ENCODE peak calls at places on chromosomes 1 and 21, in ten cellular contexts. One of them, this sample, is unnamed.

GRCh38 chr1:209398330-209398991 is 185.1 kb upstream of the CAMK1G start:
- DNase-seq in transverse colon: peak; percentile 10
- DNase-seq in stomach: no peak
- DNase-seq in body of pancreas: no peak
- DNase-seq in ovary: peak; percentile 31
- DNase-seq in A549: peak; percentile 40
- DNase-seq in K562: no peak
- DNase-seq in IMR-90: peak; percentile 88
- DNase-seq in heart left ventricle: peak; percentile 21
- DNase-seq in uterus: peak; percentile 29
- DNase-seq in this sample: no peak

GRCh38 chr1:157703981-157704380 is 3.4 kb upstream of the FCRL3 start:
- DNase-seq in K562: no peak
- DNase-seq in ovary: no peak
- DNase-seq in A549: no peak
- DNase-seq in stomach: no peak
- DNase-seq in transverse colon: no peak
- DNase-seq in IMR-90: no peak
- DNase-seq in body of pancreas: no peak
- DNase-seq in uterus: no peak
- DNase-seq in heart left ventricle: no peak
- DNase-seq in this sample: no peak

GRCh38 chr1:77322061-77322900 is 40.5 kb downstream of the AK5 start:
- DNase-seq in stomach: no peak
- DNase-seq in IMR-90: peak; percentile 91
- DNase-seq in heart left ventricle: no peak
- DNase-seq in body of pancreas: no peak
- DNase-seq in A549: peak; percentile 49
- DNase-seq in ovary: no peak
- DNase-seq in uterus: no peak
- DNase-seq in transverse colon: no peak
- DNase-seq in K562: peak; percentile 10
- DNase-seq in this sample: no peak

GRCh38 chr1:206839857-206840256 is 25.6 kb upstream of the IL20 start:
- DNase-seq in heart left ventricle: no peak
- DNase-seq in stomach: no peak
- DNase-seq in transverse colon: no peak
- DNase-seq in ovary: no peak
- DNase-seq in body of pancreas: no peak
- DNase-seq in uterus: no peak
- DNase-seq in K562: no peak
- DNase-seq in A549: no peak
- DNase-seq in IMR-90: peak; percentile 71
- DNase-seq in this sample: no peak

GRCh38 chr1:76764638-76765572 is 102.4 kb upstream of the ST6GALNAC5 start:
- DNase-seq in body of pancreas: no peak
- DNase-seq in transverse colon: no peak
- DNase-seq in K562: no peak
- DNase-seq in A549: no peak
- DNase-seq in stomach: no peak
- DNase-seq in heart left ventricle: no peak
- DNase-seq in ovary: no peak
- DNase-seq in uterus: no peak
- DNase-seq in IMR-90: no peak
- DNase-seq in this sample: no peak

GRCh38 chr1:187762109-187762508 is 933.4 kb downstream of the PLA2G4A start:
- DNase-seq in transverse colon: no peak
- DNase-seq in ovary: no peak
- DNase-seq in IMR-90: peak; percentile 69
- DNase-seq in heart left ventricle: no peak
- DNase-seq in stomach: no peak
- DNase-seq in A549: no peak
- DNase-seq in uterus: no peak
- DNase-seq in body of pancreas: no peak
- DNase-seq in K562: no peak
- DNase-seq in this sample: no peak

GRCh38 chr21:33388188-33388587 is 15.0 kb upstream of the IFNGR2 start:
- DNase-seq in transverse colon: no peak
- DNase-seq in A549: no peak
- DNase-seq in IMR-90: no peak
- DNase-seq in ovary: no peak
- DNase-seq in K562: no peak
- DNase-seq in uterus: no peak
- DNase-seq in body of pancreas: no peak
- DNase-seq in heart left ventricle: no peak
- DNase-seq in stomach: no peak
- DNase-seq in this sample: no peak

GRCh38 chr21:36190736-36191135 is 34.1 kb downstream of the DOP1B start:
- DNase-seq in body of pancreas: no peak
- DNase-seq in heart left ventricle: no peak
- DNase-seq in A549: no peak
- DNase-seq in stomach: no peak
- DNase-seq in K562: no peak
- DNase-seq in transverse colon: no peak
- DNase-seq in IMR-90: no peak
- DNase-seq in ovary: no peak
- DNase-seq in uterus: no peak
- DNase-seq in this sample: no peak

GRCh38 chr1:235703516-235703915 is 53.9 kb upstream of the GNG4 start:
- DNase-seq in IMR-90: peak; percentile 70
- DNase-seq in transverse colon: no peak
- DNase-seq in A549: no peak
- DNase-seq in heart left ventricle: no peak
- DNase-seq in body of pancreas: no peak
- DNase-seq in ovary: no peak
- DNase-seq in stomach: no peak
- DNase-seq in uterus: no peak
- DNase-seq in K562: no peak
- DNase-seq in this sample: no peak

GRCh38 chr1:173476197-173476663 is 905 bp upstream of the PRDX6 start:
- DNase-seq in K562: no peak
- DNase-seq in A549: no peak
- DNase-seq in transverse colon: no peak
- DNase-seq in heart left ventricle: no peak
- DNase-seq in uterus: no peak
- DNase-seq in body of pancreas: no peak
- DNase-seq in stomach: no peak
- DNase-seq in ovary: no peak
- DNase-seq in IMR-90: no peak
- DNase-seq in this sample: peak; percentile 41

GRCh38 chr1:239909894-239910293 is 181.8 kb upstream of the FMN2 start:
- DNase-seq in A549: no peak
- DNase-seq in IMR-90: peak; percentile 75
- DNase-seq in stomach: no peak
- DNase-seq in K562: no peak
- DNase-seq in transverse colon: peak; percentile 23
- DNase-seq in ovary: no peak
- DNase-seq in uterus: no peak
- DNase-seq in heart left ventricle: no peak
- DNase-seq in body of pancreas: no peak
- DNase-seq in this sample: no peak

GRCh38 chr1:44705938-44706337 is 25.0 kb downstream of the RNU5D-1 start:
- DNase-seq in K562: no peak
- DNase-seq in body of pancreas: no peak
- DNase-seq in uterus: no peak
- DNase-seq in transverse colon: no peak
- DNase-seq in IMR-90: no peak
- DNase-seq in heart left ventricle: no peak
- DNase-seq in A549: no peak
- DNase-seq in ovary: no peak
- DNase-seq in stomach: no peak
- DNase-seq in this sample: no peak

GRCh38 chr1:7686301-7686850 is 84.7 kb upstream of the VAMP3 start:
- DNase-seq in IMR-90: no peak
- DNase-seq in A549: no peak
- DNase-seq in heart left ventricle: no peak
- DNase-seq in ovary: no peak
- DNase-seq in uterus: no peak
- DNase-seq in transverse colon: no peak
- DNase-seq in body of pancreas: no peak
- DNase-seq in K562: no peak
- DNase-seq in stomach: no peak
- DNase-seq in this sample: no peak

DNA sequence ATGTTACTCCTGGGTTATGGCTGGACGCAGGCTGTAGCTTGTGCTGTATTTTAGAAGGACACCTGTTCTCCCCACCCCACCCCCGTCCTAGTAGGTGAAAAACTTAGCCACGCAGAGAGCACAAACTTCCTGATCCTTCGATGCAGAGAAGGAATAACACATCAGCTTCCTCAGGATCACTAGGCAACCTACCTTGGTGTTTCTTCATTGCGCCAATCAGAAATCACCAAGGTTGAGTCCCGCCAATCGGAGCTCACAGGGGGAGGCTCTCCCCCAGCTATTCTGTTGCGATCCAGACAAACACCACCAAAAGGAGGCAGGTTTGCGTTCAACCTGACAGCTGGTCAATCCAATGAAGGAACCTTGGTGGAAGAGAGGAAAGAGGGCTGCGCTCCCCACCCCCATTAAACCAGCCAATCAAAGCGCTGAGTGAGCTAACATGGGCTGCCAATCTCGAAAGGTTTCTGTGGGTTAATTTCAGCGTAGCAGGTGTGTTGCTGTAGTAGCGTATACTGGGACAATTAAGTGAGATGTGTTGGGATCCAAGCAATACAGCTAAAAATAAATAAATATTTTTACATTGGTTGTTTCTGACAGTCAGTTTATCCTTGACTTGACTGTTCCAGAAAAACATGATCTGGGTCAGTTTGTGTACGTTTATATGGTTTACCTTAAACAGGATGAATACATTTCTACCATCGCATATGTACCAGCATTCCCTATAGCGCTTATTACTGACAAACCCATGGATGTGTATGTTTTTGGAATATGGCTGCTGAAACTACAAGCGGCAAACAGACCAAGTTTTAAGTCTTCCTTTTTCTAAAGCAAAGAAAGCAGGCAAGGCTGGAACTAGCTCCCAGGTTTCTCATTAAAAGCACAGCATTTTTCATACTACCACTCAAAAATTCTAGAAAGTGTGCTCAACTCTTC is at the start of gene GOLPH3L:
- DNase-seq in A549: peak; percentile 92
- DNase-seq in IMR-90: peak; percentile 98
- DNase-seq in transverse colon: peak; percentile 96
- DNase-seq in uterus: peak; percentile 96
- DNase-seq in K562: peak; percentile 95
- DNase-seq in stomach: peak; percentile 93
- DNase-seq in body of pancreas: peak; percentile 95
- DNase-seq in ovary: peak; percentile 95
- DNase-seq in heart left ventricle: peak; percentile 95
- DNase-seq in this sample: peak; percentile 98
- TF ChIP-seq POLR2A in A549: peak; percentile 40
- TF ChIP-seq POLR2A in IMR-90: peak; percentile 70
- TF ChIP-seq POLR2A in transverse colon: peak; percentile 95
- TF ChIP-seq POLR2A in uterus: peak; percentile 65
- TF ChIP-seq POLR2A in K562: peak; percentile 76
- TF ChIP-seq POLR2A in stomach: peak; percentile 48
- TF ChIP-seq POLR2A in body of pancreas: peak; percentile 95
- TF ChIP-seq POLR2A in ovary: peak; percentile 70
- TF ChIP-seq POLR2A in heart left ventricle: peak; percentile 54
- TF ChIP-seq POLR2A in this sample: peak; percentile 79

GRCh38 chr1:111140680-111140967 is 601 bp downstream of the CEPT1 start:
- DNase-seq in stomach: peak; percentile 58
- DNase-seq in K562: no peak
- DNase-seq in body of pancreas: no peak
- DNase-seq in ovary: no peak
- DNase-seq in IMR-90: peak; percentile 36
- DNase-seq in heart left ventricle: no peak
- DNase-seq in A549: peak; percentile 51
- DNase-seq in uterus: no peak
- DNase-seq in transverse colon: peak; percentile 64
- DNase-seq in this sample: no peak

GRCh38 chr1:111139234-111139955 is 498 bp downstream of the DRAM2 start:
- DNase-seq in ovary: peak; percentile 35
- DNase-seq in body of pancreas: peak; percentile 20
- DNase-seq in heart left ventricle: peak; percentile 50
- DNase-seq in IMR-90: peak; percentile 58
- DNase-seq in A549: peak; percentile 33
- DNase-seq in K562: peak; percentile 40
- DNase-seq in uterus: peak; percentile 17
- DNase-seq in stomach: peak; percentile 30
- DNase-seq in transverse colon: peak; percentile 57
- DNase-seq in this sample: peak; percentile 64

GRCh38 chr1:111141803-111142202 is 1.8 kb downstream of the CEPT1 start:
- DNase-seq in uterus: no peak
- DNase-seq in K562: no peak
- DNase-seq in transverse colon: no peak
- DNase-seq in body of pancreas: no peak
- DNase-seq in IMR-90: no peak
- DNase-seq in A549: no peak
- DNase-seq in heart left ventricle: no peak
- DNase-seq in ovary: no peak
- DNase-seq in stomach: no peak
- DNase-seq in this sample: no peak

GRCh38 chr1:111141245-111141644 is 1.2 kb downstream of the CEPT1 start:
- DNase-seq in transverse colon: no peak
- DNase-seq in body of pancreas: no peak
- DNase-seq in uterus: no peak
- DNase-seq in IMR-90: no peak
- DNase-seq in stomach: no peak
- DNase-seq in K562: no peak
- DNase-seq in A549: no peak
- DNase-seq in heart left ventricle: no peak
- DNase-seq in ovary: no peak
- DNase-seq in this sample: no peak

GRCh38 chr1:111139956-111140679 is at the start of the genes CEPT1 and DRAM2:
- DNase-seq in heart left ventricle: peak; percentile 97
- DNase-seq in uterus: peak; percentile 96
- DNase-seq in body of pancreas: peak; percentile 93
- DNase-seq in stomach: peak; percentile 95
- DNase-seq in IMR-90: peak; percentile 96
- DNase-seq in A549: peak; percentile 71
- DNase-seq in K562: peak; percentile 97
- DNase-seq in transverse colon: peak; percentile 96
- DNase-seq in ovary: peak; percentile 96
- DNase-seq in this sample: peak; percentile 97
- TF ChIP-seq POLR2A in heart left ventricle: no peak
- TF ChIP-seq POLR2A in uterus: peak; percentile 10
- TF ChIP-seq POLR2A in body of pancreas: peak; percentile 72
- TF ChIP-seq POLR2A in stomach: peak; percentile 4
- TF ChIP-seq POLR2A in IMR-90: no peak
- TF ChIP-seq POLR2A in A549: peak; percentile 60
- TF ChIP-seq POLR2A in K562: peak; percentile 96
- TF ChIP-seq POLR2A in transverse colon: peak; percentile 79
- TF ChIP-seq POLR2A in ovary: peak; percentile 31
- TF ChIP-seq POLR2A in this sample: peak; percentile 88

GRCh38 chr1:3796215-3797193 is at the start of gene LRRC47:
- DNase-seq in heart left ventricle: peak; percentile 94
- DNase-seq in body of pancreas: peak; percentile 94
- DNase-seq in transverse colon: peak; percentile 95
- DNase-seq in A549: peak; percentile 93
- DNase-seq in K562: peak; percentile 96
- DNase-seq in uterus: peak; percentile 90
- DNase-seq in ovary: peak; percentile 91
- DNase-seq in stomach: peak; percentile 95
- DNase-seq in IMR-90: peak; percentile 87
- DNase-seq in this sample: peak; percentile 95
- TF ChIP-seq POLR2A in heart left ventricle: peak; percentile 84
- TF ChIP-seq POLR2A in body of pancreas: peak; percentile 81
- TF ChIP-seq POLR2A in transverse colon: peak; percentile 70
- TF ChIP-seq POLR2A in A549: peak; percentile 53
- TF ChIP-seq POLR2A in K562: peak; percentile 82
- TF ChIP-seq POLR2A in uterus: peak; percentile 23
- TF ChIP-seq POLR2A in ovary: peak; percentile 45
- TF ChIP-seq POLR2A in stomach: no peak
- TF ChIP-seq POLR2A in IMR-90: peak; percentile 76
- TF ChIP-seq POLR2A in this sample: peak; percentile 80

GRCh38 chr1:150576794-150577556 is 2.4 kb downstream of the MCL1 start:
- DNase-seq in transverse colon: no peak
- DNase-seq in body of pancreas: no peak
- DNase-seq in IMR-90: peak; percentile 39
- DNase-seq in K562: no peak
- DNase-seq in heart left ventricle: no peak
- DNase-seq in ovary: peak; percentile 15
- DNase-seq in A549: no peak
- DNase-seq in uterus: no peak
- DNase-seq in stomach: no peak
- DNase-seq in this sample: no peak
- TF ChIP-seq POLR2A in transverse colon: no peak
- TF ChIP-seq POLR2A in body of pancreas: no peak
- TF ChIP-seq POLR2A in IMR-90: no peak
- TF ChIP-seq POLR2A in K562: peak; percentile 54
- TF ChIP-seq POLR2A in heart left ventricle: no peak
- TF ChIP-seq POLR2A in ovary: no peak
- TF ChIP-seq POLR2A in A549: no peak
- TF ChIP-seq POLR2A in uterus: no peak
- TF ChIP-seq POLR2A in stomach: no peak
- TF ChIP-seq POLR2A in this sample: peak; percentile 3

This sample was measured in erythroblast.